ENCODE peak calls at places on chromosomes 3 and 15, in four cellular contexts. One of them, this sample, is unnamed.

GRCh38 chr3:13537926-13538325 is 11.0 kb upstream of the FBLN2 start:
- DNase-seq in OCI-LY7: no peak
- DNase-seq in esophagus squamous epithelium: no peak
- DNase-seq in astrocyte of the spinal cord: peak
- DNase-seq in this sample: no peak

GRCh38 chr15:29124581-29125381 is 144.8 kb downstream of the NSMCE3 start:
- DNase-seq in OCI-LY7: no peak
- DNase-seq in esophagus squamous epithelium: no peak
- DNase-seq in astrocyte of the spinal cord: peak
- DNase-seq in this sample: no peak

GRCh38 chr3:5016218-5017161 is 37.3 kb downstream of the BHLHE40 start:
- DNase-seq in OCI-LY7: peak
- DNase-seq in esophagus squamous epithelium: no peak
- DNase-seq in astrocyte of the spinal cord: peak
- DNase-seq in this sample: no peak

GRCh38 chr15:63122002-63122893 is 587 bp downstream of the LACTB start:
- DNase-seq in OCI-LY7: peak
- DNase-seq in esophagus squamous epithelium: peak
- DNase-seq in astrocyte of the spinal cord: peak
- DNase-seq in this sample: peak

GRCh38 chr3:178971614-178972013 is 100.0 kb downstream of the ZMAT3 start:
- DNase-seq in OCI-LY7: no peak
- DNase-seq in esophagus squamous epithelium: no peak
- DNase-seq in astrocyte of the spinal cord: no peak
- DNase-seq in this sample: no peak

GRCh38 chr15:62816342-62817059 is 226.0 kb upstream of the TPM1 start:
- DNase-seq in OCI-LY7: no peak
- DNase-seq in esophagus squamous epithelium: no peak
- DNase-seq in astrocyte of the spinal cord: no peak
- DNase-seq in this sample: no peak

GRCh38 chr3:66239513-66240135 is 18.8 kb downstream of the SLC25A26 start:
- DNase-seq in OCI-LY7: no peak
- DNase-seq in esophagus squamous epithelium: no peak
- DNase-seq in astrocyte of the spinal cord: no peak
- DNase-seq in this sample: no peak

GRCh38 chr15:33140326-33140725 is 54.2 kb downstream of the FMN1 start:
- DNase-seq in OCI-LY7: no peak
- DNase-seq in esophagus squamous epithelium: no peak
- DNase-seq in astrocyte of the spinal cord: no peak
- DNase-seq in this sample: no peak

GRCh38 chr15:69755571-69756310 is 303.1 kb downstream of the RPLP1 start:
- DNase-seq in OCI-LY7: peak
- DNase-seq in esophagus squamous epithelium: no peak
- DNase-seq in astrocyte of the spinal cord: peak
- DNase-seq in this sample: peak

GRCh38 chr3:13210221-13210975 is 137.2 kb upstream of the IQSEC1 start:
- DNase-seq in OCI-LY7: no peak
- DNase-seq in esophagus squamous epithelium: no peak
- DNase-seq in astrocyte of the spinal cord: no peak
- DNase-seq in this sample: no peak

GRCh38 chr3:63795438-63795837 is 23.7 kb upstream of the C3orf49 start:
- DNase-seq in OCI-LY7: no peak
- DNase-seq in esophagus squamous epithelium: no peak
- DNase-seq in astrocyte of the spinal cord: no peak
- DNase-seq in this sample: no peak

GRCh38 chr3:23830869-23831484 is 25.2 kb downstream of the UBE2E1 start:
- DNase-seq in OCI-LY7: no peak
- DNase-seq in esophagus squamous epithelium: no peak
- DNase-seq in astrocyte of the spinal cord: no peak
- DNase-seq in this sample: no peak

GRCh38 chr3:149553781-149554451 is 79.4 kb downstream of the TM4SF4 start:
- DNase-seq in OCI-LY7: no peak
- DNase-seq in esophagus squamous epithelium: no peak
- DNase-seq in astrocyte of the spinal cord: peak
- DNase-seq in this sample: no peak

GRCh38 chr3:67349551-67350174 is 304.7 kb downstream of the SUCLG2 start:
- DNase-seq in OCI-LY7: no peak
- DNase-seq in esophagus squamous epithelium: no peak
- DNase-seq in astrocyte of the spinal cord: peak
- DNase-seq in this sample: peak

GRCh38 chr3:121869731-121870130 is 24.5 kb upstream of the SLC15A2 start:
- DNase-seq in OCI-LY7: no peak
- DNase-seq in esophagus squamous epithelium: no peak
- DNase-seq in astrocyte of the spinal cord: no peak
- DNase-seq in this sample: no peak

GRCh38 chr3:73314182-73314951 is 252.9 kb downstream of the EBLN2 start:
- DNase-seq in OCI-LY7: no peak
- DNase-seq in esophagus squamous epithelium: no peak
- DNase-seq in astrocyte of the spinal cord: no peak
- DNase-seq in this sample: no peak

GRCh38 chr3:125381314-125381713 is 6.2 kb upstream of the ZNF148 start:
- DNase-seq in OCI-LY7: no peak
- DNase-seq in esophagus squamous epithelium: no peak
- DNase-seq in astrocyte of the spinal cord: no peak
- DNase-seq in this sample: no peak

GRCh38 chr15:68885070-68885469 is 45.3 kb upstream of the SPESP1 start:
- DNase-seq in OCI-LY7: no peak
- DNase-seq in esophagus squamous epithelium: no peak
- DNase-seq in astrocyte of the spinal cord: peak
- DNase-seq in this sample: no peak

GRCh38 chr3:71456155-71456554 is 127.4 kb downstream of the FOXP1 start:
- DNase-seq in OCI-LY7: peak
- DNase-seq in esophagus squamous epithelium: no peak
- DNase-seq in astrocyte of the spinal cord: no peak
- DNase-seq in this sample: no peak

GRCh38 chr3:196837819-196838420 is 29.8 kb upstream of the SENP5 start:
- DNase-seq in OCI-LY7: peak
- DNase-seq in esophagus squamous epithelium: no peak
- DNase-seq in astrocyte of the spinal cord: peak
- DNase-seq in this sample: peak

GRCh38 chr15:91411570-91411969 is 311.5 kb downstream of the SV2B start:
- DNase-seq in OCI-LY7: no peak
- DNase-seq in esophagus squamous epithelium: no peak
- DNase-seq in astrocyte of the spinal cord: no peak
- DNase-seq in this sample: no peak

GRCh38 chr15:59018833-59019232 is 31.4 kb downstream of the RNF111 start:
- DNase-seq in OCI-LY7: no peak
- DNase-seq in esophagus squamous epithelium: no peak
- DNase-seq in astrocyte of the spinal cord: no peak
- DNase-seq in this sample: no peak

GRCh38 chr15:25670025-25670554 is 193.0 kb downstream of the ATP10A start:
- DNase-seq in OCI-LY7: no peak
- DNase-seq in esophagus squamous epithelium: no peak
- DNase-seq in astrocyte of the spinal cord: peak
- DNase-seq in this sample: no peak

GRCh38 chr15:44101944-44102343 is 93.1 kb downstream of the FRMD5 start:
- DNase-seq in OCI-LY7: no peak
- DNase-seq in esophagus squamous epithelium: no peak
- DNase-seq in astrocyte of the spinal cord: peak
- DNase-seq in this sample: no peak

GRCh38 chr3:79906106-79906505 is 138.3 kb upstream of the ROBO1 start:
- DNase-seq in OCI-LY7: no peak
- DNase-seq in esophagus squamous epithelium: no peak
- DNase-seq in astrocyte of the spinal cord: no peak
- DNase-seq in this sample: no peak

GRCh38 chr15:89317188-89317720 is 17.4 kb downstream of the POLG start:
- DNase-seq in OCI-LY7: no peak
- DNase-seq in esophagus squamous epithelium: no peak
- DNase-seq in astrocyte of the spinal cord: no peak
- DNase-seq in this sample: no peak

GRCh38 chr3:46482632-46483311 is 15.0 kb upstream of the RTP3 start:
- DNase-seq in OCI-LY7: no peak
- DNase-seq in esophagus squamous epithelium: no peak
- DNase-seq in astrocyte of the spinal cord: peak
- DNase-seq in this sample: no peak

GRCh38 chr3:16240229-16241023 is 24.3 kb downstream of the DPH3 start:
- DNase-seq in OCI-LY7: no peak
- DNase-seq in esophagus squamous epithelium: no peak
- DNase-seq in astrocyte of the spinal cord: peak
- DNase-seq in this sample: no peak

GRCh38 chr3:49020335-49021212 is 1.3 kb upstream of the NDUFAF3 start:
- DNase-seq in OCI-LY7: peak
- DNase-seq in esophagus squamous epithelium: no peak
- DNase-seq in astrocyte of the spinal cord: no peak
- DNase-seq in this sample: peak

GRCh38 chr15:88821993-88822392 is 18.8 kb downstream of the ACAN start:
- DNase-seq in OCI-LY7: no peak
- DNase-seq in esophagus squamous epithelium: no peak
- DNase-seq in astrocyte of the spinal cord: no peak
- DNase-seq in this sample: no peak

GRCh38 chr3:106386050-106386449 is 517.2 kb upstream of the CBLB start:
- DNase-seq in OCI-LY7: peak
- DNase-seq in esophagus squamous epithelium: no peak
- DNase-seq in astrocyte of the spinal cord: no peak
- DNase-seq in this sample: no peak

GRCh38 chr3:1847571-1847970 is 251.1 kb upstream of the CNTN4 start:
- DNase-seq in OCI-LY7: no peak
- DNase-seq in esophagus squamous epithelium: no peak
- DNase-seq in astrocyte of the spinal cord: no peak
- DNase-seq in this sample: no peak

GRCh38 chr3:158918008-158918407 is 116.2 kb downstream of the MFSD1 start:
- DNase-seq in OCI-LY7: peak
- DNase-seq in esophagus squamous epithelium: no peak
- DNase-seq in astrocyte of the spinal cord: peak
- DNase-seq in this sample: peak

GRCh38 chr3:5002174-5002870 is 23.1 kb downstream of the BHLHE40 start:
- DNase-seq in OCI-LY7: no peak
- DNase-seq in esophagus squamous epithelium: no peak
- DNase-seq in astrocyte of the spinal cord: no peak
- DNase-seq in this sample: no peak

GRCh38 chr3:184354121-184354728 is 7.2 kb downstream of the CLCN2 start:
- DNase-seq in OCI-LY7: peak
- DNase-seq in esophagus squamous epithelium: no peak
- DNase-seq in astrocyte of the spinal cord: no peak
- DNase-seq in this sample: peak

GRCh38 chr15:63292771-63293170 is 15.4 kb downstream of the APH1B start:
- DNase-seq in OCI-LY7: no peak
- DNase-seq in esophagus squamous epithelium: no peak
- DNase-seq in astrocyte of the spinal cord: peak
- DNase-seq in this sample: no peak

DNA sequence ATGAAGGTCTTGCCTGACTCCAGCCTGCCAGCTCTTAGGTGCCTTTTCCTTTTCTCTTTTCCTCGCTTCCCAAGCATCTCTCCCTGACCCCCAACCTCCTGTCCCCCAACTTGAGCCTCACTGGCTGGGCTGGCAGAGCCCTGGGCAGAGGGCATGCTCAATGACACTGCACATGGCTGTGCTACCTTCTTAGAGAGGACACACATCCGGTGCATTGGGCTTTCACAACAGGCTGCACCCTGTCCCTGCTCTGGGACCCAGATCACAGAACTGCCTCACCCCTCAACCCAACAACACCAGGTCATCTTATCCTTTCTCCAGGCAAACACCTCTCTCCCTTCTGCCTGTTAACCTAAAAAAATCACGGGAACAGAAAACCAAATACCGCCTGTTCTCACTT is 7.5 kb upstream of the ANKDD1A start:
- DNase-seq in OCI-LY7: no peak
- DNase-seq in esophagus squamous epithelium: no peak
- DNase-seq in astrocyte of the spinal cord: no peak
- DNase-seq in this sample: no peak
- TF ChIP-seq CTCF in OCI-LY7: no peak
- TF ChIP-seq CTCF in esophagus squamous epithelium: no peak
- TF ChIP-seq CTCF in astrocyte of the spinal cord: no peak
- TF ChIP-seq CTCF in this sample: no peak

GRCh38 chr3:21484323-21485154 is 266.5 kb downstream of the ZNF385D start:
- DNase-seq in OCI-LY7: peak
- DNase-seq in esophagus squamous epithelium: no peak
- DNase-seq in astrocyte of the spinal cord: peak
- DNase-seq in this sample: peak
- TF ChIP-seq CTCF in OCI-LY7: peak
- TF ChIP-seq CTCF in esophagus squamous epithelium: peak
- TF ChIP-seq CTCF in astrocyte of the spinal cord: peak
- TF ChIP-seq CTCF in this sample: peak

GRCh38 chr15:92898988-92899909 is 875 bp upstream of the CHD2 start:
- DNase-seq in OCI-LY7: peak
- DNase-seq in esophagus squamous epithelium: no peak
- DNase-seq in astrocyte of the spinal cord: peak
- DNase-seq in this sample: no peak
- TF ChIP-seq CTCF in OCI-LY7: peak
- TF ChIP-seq CTCF in esophagus squamous epithelium: no peak
- TF ChIP-seq CTCF in astrocyte of the spinal cord: no peak
- TF ChIP-seq CTCF in this sample: peak

DNA sequence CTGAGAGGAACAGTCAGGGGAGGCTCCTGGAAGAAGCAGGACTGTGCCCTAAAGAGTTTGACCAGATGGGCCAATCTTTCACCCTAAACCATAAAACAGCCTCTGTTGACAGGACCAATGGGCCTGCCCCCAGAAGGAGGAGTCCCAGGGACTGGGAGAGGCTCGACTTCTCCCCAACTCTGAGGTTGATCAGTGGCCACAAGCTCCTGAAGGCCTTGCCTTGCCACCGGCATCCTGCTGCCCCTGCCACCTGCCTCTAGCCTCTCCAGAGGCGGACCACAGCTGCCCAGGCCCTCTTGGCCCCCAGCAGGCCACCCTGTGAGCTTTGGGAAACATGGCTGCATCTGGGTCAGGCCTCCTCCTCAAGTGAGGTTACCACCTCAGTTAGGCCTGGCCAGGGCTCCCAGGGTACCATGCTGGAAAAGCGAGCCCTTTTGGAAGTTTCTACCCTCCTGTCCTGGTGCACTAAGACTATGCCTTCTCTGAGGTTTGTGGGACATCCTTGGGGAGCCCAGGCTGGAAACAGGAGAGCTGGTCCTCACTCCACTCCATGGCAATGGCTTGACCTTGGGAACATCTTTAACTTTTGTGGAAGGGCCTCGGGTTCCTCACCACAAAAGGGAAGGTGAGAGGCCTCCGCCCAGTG is 2.9 kb downstream of the VIPR1 start:
- DNase-seq in OCI-LY7: no peak
- DNase-seq in esophagus squamous epithelium: no peak
- DNase-seq in astrocyte of the spinal cord: no peak
- DNase-seq in this sample: no peak
- TF ChIP-seq CTCF in OCI-LY7: no peak
- TF ChIP-seq CTCF in esophagus squamous epithelium: no peak
- TF ChIP-seq CTCF in astrocyte of the spinal cord: no peak
- TF ChIP-seq CTCF in this sample: no peak

GRCh38 chr3:62007036-62007435 is 366.3 kb downstream of the FEZF2 start:
- DNase-seq in OCI-LY7: no peak
- DNase-seq in esophagus squamous epithelium: no peak
- DNase-seq in astrocyte of the spinal cord: peak
- DNase-seq in this sample: no peak

DNA sequence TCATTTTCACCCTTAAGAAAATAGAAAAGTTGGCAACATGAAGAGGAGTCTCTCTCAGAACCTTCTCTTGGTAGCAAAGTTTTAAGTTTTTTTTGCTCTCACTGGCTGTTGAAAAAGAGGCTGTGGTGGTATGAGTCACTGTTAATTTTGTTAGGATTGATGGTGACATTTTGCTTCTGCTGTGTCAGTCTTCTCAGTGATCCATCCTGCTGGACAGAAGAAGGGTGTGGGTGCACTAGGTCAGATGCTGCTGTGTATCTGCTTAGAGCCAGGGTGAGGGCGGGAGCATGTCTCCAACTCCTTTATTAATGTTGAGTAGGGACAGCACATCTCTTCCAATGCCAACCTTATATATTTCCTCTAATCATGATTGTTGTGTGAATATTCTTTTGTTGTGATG is 369.5 kb downstream of the FEZF2 start:
- DNase-seq in OCI-LY7: no peak
- DNase-seq in esophagus squamous epithelium: no peak
- DNase-seq in astrocyte of the spinal cord: no peak
- DNase-seq in this sample: no peak
- TF ChIP-seq CTCF in OCI-LY7: no peak
- TF ChIP-seq CTCF in esophagus squamous epithelium: no peak
- TF ChIP-seq CTCF in astrocyte of the spinal cord: no peak
- TF ChIP-seq CTCF in this sample: no peak